ENCODE peak calls at places on chromosomes 7 and 10, in nine cellular contexts. One of them, this sample, is unnamed.
A peak's percentile ranks its signal among the peaks of the same experiment; 100 is the strongest.

GRCh38 chr7:131011437-131011752 is 277.4 kb upstream of the KLF14 start:
- DNase-seq in lower lobe of right lung: peak; percentile 85
- DNase-seq in tibial artery: no peak
- DNase-seq in heart right ventricle: no peak
- DNase-seq in gastrocnemius medialis: no peak
- DNase-seq in pancreas: peak; percentile 37
- DNase-seq in fibroblast of lung: no peak
- DNase-seq in neural crest cell: no peak
- DNase-seq in progenitor cell of endocrine pancreas: no peak
- DNase-seq in this sample: no peak

GRCh38 chr7:44894881-44895600 is 9.7 kb upstream of the PURB start:
- DNase-seq in gastrocnemius medialis: no peak
- DNase-seq in fibroblast of lung: peak; percentile 24
- DNase-seq in tibial artery: no peak
- DNase-seq in pancreas: no peak
- DNase-seq in progenitor cell of endocrine pancreas: no peak
- DNase-seq in heart right ventricle: no peak
- DNase-seq in neural crest cell: no peak
- DNase-seq in lower lobe of right lung: no peak
- DNase-seq in this sample: no peak

GRCh38 chr7:4726051-4726450 is 44.0 kb downstream of the FOXK1 start:
- DNase-seq in fibroblast of lung: no peak
- DNase-seq in heart right ventricle: no peak
- DNase-seq in lower lobe of right lung: no peak
- DNase-seq in progenitor cell of endocrine pancreas: no peak
- DNase-seq in pancreas: no peak
- DNase-seq in neural crest cell: no peak
- DNase-seq in gastrocnemius medialis: no peak
- DNase-seq in tibial artery: no peak
- DNase-seq in this sample: no peak

GRCh38 chr10:46992794-46993552 is 81.7 kb downstream of the PTPN20 start:
- DNase-seq in pancreas: no peak
- DNase-seq in tibial artery: no peak
- DNase-seq in fibroblast of lung: peak; percentile 67
- DNase-seq in progenitor cell of endocrine pancreas: no peak
- DNase-seq in gastrocnemius medialis: peak; percentile 31
- DNase-seq in neural crest cell: no peak
- DNase-seq in heart right ventricle: peak; percentile 29
- DNase-seq in lower lobe of right lung: peak; percentile 45
- DNase-seq in this sample: peak; percentile 47

GRCh38 chr10:131923059-131923756 is 22.4 kb downstream of the PPP2R2D start:
- DNase-seq in lower lobe of right lung: no peak
- DNase-seq in neural crest cell: no peak
- DNase-seq in heart right ventricle: no peak
- DNase-seq in gastrocnemius medialis: no peak
- DNase-seq in tibial artery: no peak
- DNase-seq in progenitor cell of endocrine pancreas: no peak
- DNase-seq in pancreas: no peak
- DNase-seq in fibroblast of lung: no peak
- DNase-seq in this sample: no peak

GRCh38 chr10:115947104-115947503 is 325.9 kb downstream of the GFRA1 start:
- DNase-seq in pancreas: no peak
- DNase-seq in lower lobe of right lung: no peak
- DNase-seq in fibroblast of lung: no peak
- DNase-seq in gastrocnemius medialis: no peak
- DNase-seq in tibial artery: no peak
- DNase-seq in heart right ventricle: no peak
- DNase-seq in progenitor cell of endocrine pancreas: no peak
- DNase-seq in neural crest cell: no peak
- DNase-seq in this sample: peak; percentile 42

GRCh38 chr10:8060704-8061121 is 6.2 kb downstream of the GATA3 start:
- DNase-seq in pancreas: no peak
- DNase-seq in heart right ventricle: no peak
- DNase-seq in tibial artery: no peak
- DNase-seq in fibroblast of lung: no peak
- DNase-seq in neural crest cell: no peak
- DNase-seq in lower lobe of right lung: no peak
- DNase-seq in gastrocnemius medialis: no peak
- DNase-seq in progenitor cell of endocrine pancreas: no peak
- DNase-seq in this sample: no peak

GRCh38 chr7:150379590-150380379 is 655 bp downstream of the ZNF775 start:
- DNase-seq in heart right ventricle: no peak
- DNase-seq in progenitor cell of endocrine pancreas: no peak
- DNase-seq in pancreas: no peak
- DNase-seq in fibroblast of lung: peak; percentile 21
- DNase-seq in tibial artery: no peak
- DNase-seq in gastrocnemius medialis: no peak
- DNase-seq in neural crest cell: peak; percentile 43
- DNase-seq in lower lobe of right lung: no peak
- DNase-seq in this sample: peak; percentile 19

GRCh38 chr7:96167424-96167823 is 154.5 kb downstream of the SLC25A13 start:
- DNase-seq in progenitor cell of endocrine pancreas: no peak
- DNase-seq in lower lobe of right lung: no peak
- DNase-seq in fibroblast of lung: no peak
- DNase-seq in tibial artery: no peak
- DNase-seq in heart right ventricle: no peak
- DNase-seq in gastrocnemius medialis: no peak
- DNase-seq in pancreas: no peak
- DNase-seq in neural crest cell: no peak
- DNase-seq in this sample: no peak

GRCh38 chr7:31815796-31816195 is 128.8 kb downstream of the PPP1R17 start:
- DNase-seq in fibroblast of lung: no peak
- DNase-seq in tibial artery: no peak
- DNase-seq in neural crest cell: no peak
- DNase-seq in lower lobe of right lung: no peak
- DNase-seq in pancreas: no peak
- DNase-seq in gastrocnemius medialis: no peak
- DNase-seq in progenitor cell of endocrine pancreas: no peak
- DNase-seq in heart right ventricle: no peak
- DNase-seq in this sample: no peak

GRCh38 chr7:113015038-113015645 is 71.5 kb downstream of the GPR85 start:
- DNase-seq in neural crest cell: no peak
- DNase-seq in heart right ventricle: no peak
- DNase-seq in gastrocnemius medialis: no peak
- DNase-seq in lower lobe of right lung: no peak
- DNase-seq in pancreas: no peak
- DNase-seq in progenitor cell of endocrine pancreas: no peak
- DNase-seq in tibial artery: no peak
- DNase-seq in fibroblast of lung: peak; percentile 70
- DNase-seq in this sample: peak; percentile 52

GRCh38 chr7:23520582-23520981 is 11.2 kb downstream of the TRA2A start:
- DNase-seq in fibroblast of lung: no peak
- DNase-seq in neural crest cell: no peak
- DNase-seq in heart right ventricle: no peak
- DNase-seq in progenitor cell of endocrine pancreas: no peak
- DNase-seq in gastrocnemius medialis: no peak
- DNase-seq in tibial artery: no peak
- DNase-seq in lower lobe of right lung: no peak
- DNase-seq in pancreas: no peak
- DNase-seq in this sample: no peak

GRCh38 chr10:117804470-117805011 is 242.2 kb downstream of the RAB11FIP2 start:
- DNase-seq in pancreas: no peak
- DNase-seq in lower lobe of right lung: no peak
- DNase-seq in gastrocnemius medialis: no peak
- DNase-seq in progenitor cell of endocrine pancreas: no peak
- DNase-seq in neural crest cell: no peak
- DNase-seq in heart right ventricle: no peak
- DNase-seq in fibroblast of lung: no peak
- DNase-seq in tibial artery: no peak
- DNase-seq in this sample: no peak

GRCh38 chr10:126090911-126091728 is 194.8 kb downstream of the FANK1 start:
- DNase-seq in fibroblast of lung: peak; percentile 72
- DNase-seq in pancreas: no peak
- DNase-seq in heart right ventricle: no peak
- DNase-seq in gastrocnemius medialis: no peak
- DNase-seq in tibial artery: no peak
- DNase-seq in neural crest cell: no peak
- DNase-seq in lower lobe of right lung: no peak
- DNase-seq in progenitor cell of endocrine pancreas: no peak
- DNase-seq in this sample: peak; percentile 96

DNA sequence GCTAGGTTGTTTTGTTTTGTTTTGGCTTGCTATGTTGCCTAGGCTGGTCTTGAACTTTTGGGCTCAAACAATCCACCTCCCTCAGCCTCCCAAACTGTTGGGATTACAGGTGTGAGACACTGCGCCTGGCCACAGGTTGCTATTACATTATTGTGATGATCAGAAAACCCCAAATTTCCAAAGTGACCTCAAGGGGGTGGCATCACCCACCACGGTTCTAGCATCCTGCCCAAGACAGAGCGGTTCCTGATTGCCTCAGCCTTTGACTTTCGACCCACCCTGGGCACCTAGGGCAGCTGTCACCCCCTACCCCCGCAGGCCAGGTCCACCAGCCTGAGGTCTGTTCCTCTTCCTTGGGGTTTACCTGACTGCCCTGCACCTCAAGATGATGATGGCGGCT is 28.4 kb downstream of the SBDS start:
- DNase-seq in lower lobe of right lung: no peak
- DNase-seq in pancreas: no peak
- DNase-seq in fibroblast of lung: no peak
- DNase-seq in neural crest cell: no peak
- DNase-seq in heart right ventricle: no peak
- DNase-seq in tibial artery: no peak
- DNase-seq in progenitor cell of endocrine pancreas: no peak
- DNase-seq in gastrocnemius medialis: no peak
- DNase-seq in this sample: no peak
- TF ChIP-seq CTCF in lower lobe of right lung: no peak
- TF ChIP-seq CTCF in pancreas: no peak
- TF ChIP-seq CTCF in fibroblast of lung: no peak
- TF ChIP-seq CTCF in neural crest cell: no peak
- TF ChIP-seq CTCF in heart right ventricle: no peak
- TF ChIP-seq CTCF in tibial artery: no peak
- TF ChIP-seq CTCF in progenitor cell of endocrine pancreas: no peak
- TF ChIP-seq CTCF in gastrocnemius medialis: no peak
- TF ChIP-seq CTCF in this sample: no peak

DNA sequence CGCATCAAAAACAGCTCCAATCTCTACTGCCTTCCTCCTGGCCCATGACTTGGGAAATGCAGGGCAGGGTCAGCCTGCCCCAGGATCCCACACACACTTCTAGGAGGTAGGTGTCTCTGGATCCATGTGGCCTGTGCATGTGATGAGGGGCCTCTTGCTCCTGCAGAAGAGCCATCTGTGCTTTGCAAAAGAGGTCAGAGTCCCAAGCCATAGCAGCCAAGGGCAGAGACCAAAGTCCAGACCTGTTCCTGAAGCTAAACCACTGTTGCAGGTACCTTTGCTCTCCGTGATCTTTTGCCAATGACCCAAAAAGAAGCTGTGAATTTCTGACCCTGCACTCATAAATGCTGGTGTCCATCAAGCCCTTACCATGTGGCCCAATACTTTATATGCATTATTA is 57.1 kb downstream of the KCNMA1 start:
- DNase-seq in fibroblast of lung: no peak
- DNase-seq in tibial artery: no peak
- DNase-seq in heart right ventricle: no peak
- DNase-seq in progenitor cell of endocrine pancreas: no peak
- DNase-seq in lower lobe of right lung: no peak
- DNase-seq in neural crest cell: no peak
- DNase-seq in gastrocnemius medialis: no peak
- DNase-seq in pancreas: no peak
- DNase-seq in this sample: no peak
- TF ChIP-seq CTCF in fibroblast of lung: no peak
- TF ChIP-seq CTCF in tibial artery: no peak
- TF ChIP-seq CTCF in heart right ventricle: no peak
- TF ChIP-seq CTCF in progenitor cell of endocrine pancreas: no peak
- TF ChIP-seq CTCF in lower lobe of right lung: no peak
- TF ChIP-seq CTCF in neural crest cell: no peak
- TF ChIP-seq CTCF in gastrocnemius medialis: no peak
- TF ChIP-seq CTCF in pancreas: no peak
- TF ChIP-seq CTCF in this sample: no peak

DNA sequence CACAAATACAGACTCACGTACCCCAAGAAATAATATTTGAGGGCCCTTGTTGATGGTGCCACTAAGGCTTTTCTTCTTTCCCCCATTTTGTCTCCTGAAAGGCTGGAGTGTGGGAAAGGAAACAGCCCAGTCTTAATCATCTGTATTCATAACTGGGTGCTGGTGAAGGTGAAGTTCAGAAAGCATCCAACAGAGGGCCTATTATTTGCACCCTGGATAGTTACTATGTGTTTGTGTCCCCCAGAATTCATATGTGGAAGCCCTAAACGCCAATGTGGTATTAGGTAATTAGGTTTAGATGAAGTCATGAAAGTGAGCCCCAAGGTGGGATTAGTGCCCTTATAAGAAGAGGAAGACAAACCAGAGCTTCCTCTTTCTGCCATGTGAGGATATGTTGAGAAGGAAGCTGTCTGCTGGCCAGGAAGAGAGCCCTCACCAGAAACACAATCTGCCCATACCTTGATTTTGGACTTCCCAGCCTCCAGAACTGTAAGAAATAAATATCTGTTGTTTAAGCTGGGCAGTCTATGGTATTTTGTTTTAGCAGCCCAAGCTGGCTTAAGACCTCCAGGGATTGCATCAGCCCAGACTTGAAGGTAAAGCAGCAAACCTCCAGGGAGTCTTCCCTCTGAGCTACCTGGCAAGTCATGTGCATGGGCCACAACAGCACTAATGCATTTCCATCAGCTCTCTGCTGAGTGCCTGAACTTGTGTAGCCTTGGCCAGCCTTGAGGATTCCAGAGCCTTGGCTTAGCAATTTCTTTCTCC is 90.0 kb upstream of the ADRB1 start:
- DNase-seq in fibroblast of lung: no peak
- DNase-seq in lower lobe of right lung: no peak
- DNase-seq in progenitor cell of endocrine pancreas: no peak
- DNase-seq in pancreas: no peak
- DNase-seq in heart right ventricle: no peak
- DNase-seq in neural crest cell: no peak
- DNase-seq in gastrocnemius medialis: no peak
- DNase-seq in tibial artery: no peak
- DNase-seq in this sample: no peak
- TF ChIP-seq CTCF in fibroblast of lung: no peak
- TF ChIP-seq CTCF in lower lobe of right lung: no peak
- TF ChIP-seq CTCF in progenitor cell of endocrine pancreas: peak; percentile 12
- TF ChIP-seq CTCF in pancreas: no peak
- TF ChIP-seq CTCF in heart right ventricle: no peak
- TF ChIP-seq CTCF in neural crest cell: peak; percentile 39
- TF ChIP-seq CTCF in gastrocnemius medialis: no peak
- TF ChIP-seq CTCF in tibial artery: no peak
- TF ChIP-seq CTCF in this sample: peak; percentile 63

GRCh38 chr10:19756919-19757318 is 59.3 kb upstream of the PLXDC2 start:
- DNase-seq in gastrocnemius medialis: no peak
- DNase-seq in neural crest cell: no peak
- DNase-seq in pancreas: no peak
- DNase-seq in fibroblast of lung: no peak
- DNase-seq in heart right ventricle: no peak
- DNase-seq in progenitor cell of endocrine pancreas: no peak
- DNase-seq in tibial artery: no peak
- DNase-seq in lower lobe of right lung: no peak
- DNase-seq in this sample: no peak
- TF ChIP-seq CTCF in gastrocnemius medialis: no peak
- TF ChIP-seq CTCF in neural crest cell: no peak
- TF ChIP-seq CTCF in pancreas: no peak
- TF ChIP-seq CTCF in fibroblast of lung: no peak
- TF ChIP-seq CTCF in heart right ventricle: no peak
- TF ChIP-seq CTCF in progenitor cell of endocrine pancreas: no peak
- TF ChIP-seq CTCF in tibial artery: no peak
- TF ChIP-seq CTCF in lower lobe of right lung: no peak
- TF ChIP-seq CTCF in this sample: no peak

GRCh38 chr7:136870799-136871487 is 2.5 kb downstream of the CHRM2 start:
- DNase-seq in lower lobe of right lung: no peak
- DNase-seq in progenitor cell of endocrine pancreas: no peak
- DNase-seq in tibial artery: no peak
- DNase-seq in heart right ventricle: no peak
- DNase-seq in pancreas: peak; percentile 56
- DNase-seq in neural crest cell: peak; percentile 32
- DNase-seq in gastrocnemius medialis: no peak
- DNase-seq in fibroblast of lung: no peak
- DNase-seq in this sample: no peak
- TF ChIP-seq CTCF in lower lobe of right lung: no peak
- TF ChIP-seq CTCF in progenitor cell of endocrine pancreas: peak; percentile 13
- TF ChIP-seq CTCF in tibial artery: no peak
- TF ChIP-seq CTCF in heart right ventricle: no peak
- TF ChIP-seq CTCF in pancreas: no peak
- TF ChIP-seq CTCF in neural crest cell: peak; percentile 10
- TF ChIP-seq CTCF in gastrocnemius medialis: no peak
- TF ChIP-seq CTCF in fibroblast of lung: no peak
- TF ChIP-seq CTCF in this sample: no peak

This sample was measured in HFFc6.